ENCODE peak calls at places on chromosomes 4 and X, in ten cellular contexts. One of them, this sample, is unnamed.

GRCh38 chr4:2578106-2578505 is 41.7 kb downstream of the FAM193A start:
- DNase-seq in suprapubic skin: no peak
- DNase-seq in astrocyte of the cerebellum: no peak
- DNase-seq in AG04449: no peak
- DNase-seq in K562: no peak
- DNase-seq in GM06990: no peak
- DNase-seq in cardiac muscle cell: no peak
- DNase-seq in AG10803: no peak
- DNase-seq in AG04450: no peak
- DNase-seq in foreskin fibroblast: no peak
- DNase-seq in this sample: no peak

GRCh38 chr4:72564184-72564583 is 4.8 kb downstream of the ADAMTS3 start:
- DNase-seq in astrocyte of the cerebellum: no peak
- DNase-seq in GM06990: no peak
- DNase-seq in cardiac muscle cell: peak; percentile 60
- DNase-seq in AG04450: no peak
- DNase-seq in foreskin fibroblast: peak; percentile 92
- DNase-seq in K562: no peak
- DNase-seq in suprapubic skin: no peak
- DNase-seq in AG10803: peak; percentile 82
- DNase-seq in AG04449: no peak
- DNase-seq in this sample: no peak

GRCh38 chrX:19670854-19671620 is 155.7 kb upstream of the MAP3K15 start:
- DNase-seq in cardiac muscle cell: peak; percentile 80
- DNase-seq in astrocyte of the cerebellum: peak; percentile 53
- DNase-seq in AG04450: peak; percentile 36
- DNase-seq in foreskin fibroblast: peak; percentile 86
- DNase-seq in suprapubic skin: no peak
- DNase-seq in K562: no peak
- DNase-seq in GM06990: no peak
- DNase-seq in AG04449: no peak
- DNase-seq in AG10803: peak; percentile 78
- DNase-seq in this sample: peak; percentile 84

GRCh38 chr4:38154681-38155588 is 194.7 kb downstream of the PTTG2 start:
- DNase-seq in AG10803: peak; percentile 64
- DNase-seq in AG04449: no peak
- DNase-seq in GM06990: no peak
- DNase-seq in AG04450: no peak
- DNase-seq in K562: no peak
- DNase-seq in suprapubic skin: peak; percentile 77
- DNase-seq in foreskin fibroblast: no peak
- DNase-seq in astrocyte of the cerebellum: no peak
- DNase-seq in cardiac muscle cell: no peak
- DNase-seq in this sample: no peak

GRCh38 chr4:77695769-77696168 is 90.1 kb downstream of the CXCL13 start:
- DNase-seq in suprapubic skin: no peak
- DNase-seq in AG04450: peak; percentile 88
- DNase-seq in GM06990: no peak
- DNase-seq in AG04449: peak; percentile 82
- DNase-seq in K562: no peak
- DNase-seq in foreskin fibroblast: peak; percentile 95
- DNase-seq in cardiac muscle cell: peak; percentile 95
- DNase-seq in astrocyte of the cerebellum: peak; percentile 95
- DNase-seq in AG10803: peak; percentile 88
- DNase-seq in this sample: peak; percentile 97

GRCh38 chr4:152679414-152680281 is at the start of gene TMEM154:
- DNase-seq in foreskin fibroblast: peak; percentile 79
- DNase-seq in GM06990: peak; percentile 88
- DNase-seq in K562: no peak
- DNase-seq in AG10803: peak; percentile 67
- DNase-seq in cardiac muscle cell: peak; percentile 91
- DNase-seq in astrocyte of the cerebellum: peak; percentile 36
- DNase-seq in AG04450: peak; percentile 21
- DNase-seq in suprapubic skin: peak; percentile 70
- DNase-seq in AG04449: no peak
- DNase-seq in this sample: peak; percentile 73

GRCh38 chr4:65437102-65437501 is 233.2 kb downstream of the EPHA5 start:
- DNase-seq in astrocyte of the cerebellum: peak; percentile 46
- DNase-seq in AG04449: no peak
- DNase-seq in cardiac muscle cell: peak; percentile 28
- DNase-seq in K562: no peak
- DNase-seq in GM06990: no peak
- DNase-seq in foreskin fibroblast: no peak
- DNase-seq in suprapubic skin: no peak
- DNase-seq in AG10803: no peak
- DNase-seq in AG04450: no peak
- DNase-seq in this sample: peak; percentile 20

GRCh38 chr4:67680568-67681222 is 20.3 kb downstream of the UBA6 start:
- DNase-seq in suprapubic skin: no peak
- DNase-seq in cardiac muscle cell: peak; percentile 33
- DNase-seq in AG04450: no peak
- DNase-seq in foreskin fibroblast: peak; percentile 37
- DNase-seq in astrocyte of the cerebellum: no peak
- DNase-seq in K562: no peak
- DNase-seq in AG04449: no peak
- DNase-seq in AG10803: peak; percentile 45
- DNase-seq in GM06990: no peak
- DNase-seq in this sample: peak; percentile 23

GRCh38 chr4:134544303-134544761 is 342.7 kb upstream of the PABPC4L start:
- DNase-seq in astrocyte of the cerebellum: peak; percentile 31
- DNase-seq in foreskin fibroblast: peak; percentile 3
- DNase-seq in AG04449: no peak
- DNase-seq in suprapubic skin: no peak
- DNase-seq in GM06990: no peak
- DNase-seq in K562: no peak
- DNase-seq in cardiac muscle cell: peak; percentile 3
- DNase-seq in AG04450: no peak
- DNase-seq in AG10803: peak; percentile 24
- DNase-seq in this sample: peak; percentile 65

GRCh38 chr4:4368821-4369580 is 17.9 kb upstream of the NSG1 start:
- DNase-seq in astrocyte of the cerebellum: no peak
- DNase-seq in AG04450: no peak
- DNase-seq in suprapubic skin: no peak
- DNase-seq in AG04449: no peak
- DNase-seq in cardiac muscle cell: no peak
- DNase-seq in foreskin fibroblast: no peak
- DNase-seq in GM06990: no peak
- DNase-seq in AG10803: no peak
- DNase-seq in K562: no peak
- DNase-seq in this sample: no peak

GRCh38 chr4:80360900-80361299 is 25.4 kb downstream of the CFAP299 start:
- DNase-seq in suprapubic skin: no peak
- DNase-seq in K562: no peak
- DNase-seq in AG04450: no peak
- DNase-seq in cardiac muscle cell: no peak
- DNase-seq in GM06990: no peak
- DNase-seq in astrocyte of the cerebellum: no peak
- DNase-seq in foreskin fibroblast: peak; percentile 52
- DNase-seq in AG10803: no peak
- DNase-seq in AG04449: no peak
- DNase-seq in this sample: no peak

GRCh38 chr4:162791321-162791720 is 375.4 kb downstream of the NAF1 start:
- DNase-seq in AG10803: peak; percentile 31
- DNase-seq in suprapubic skin: no peak
- DNase-seq in GM06990: no peak
- DNase-seq in foreskin fibroblast: no peak
- DNase-seq in astrocyte of the cerebellum: no peak
- DNase-seq in cardiac muscle cell: peak; percentile 51
- DNase-seq in AG04449: no peak
- DNase-seq in K562: no peak
- DNase-seq in AG04450: no peak
- DNase-seq in this sample: no peak

GRCh38 chrX:49054073-49054762 is 4.6 kb upstream of the CCDC120 start:
- DNase-seq in AG04450: no peak
- DNase-seq in cardiac muscle cell: no peak
- DNase-seq in K562: no peak
- DNase-seq in AG10803: no peak
- DNase-seq in astrocyte of the cerebellum: no peak
- DNase-seq in GM06990: no peak
- DNase-seq in foreskin fibroblast: no peak
- DNase-seq in suprapubic skin: no peak
- DNase-seq in AG04449: no peak
- DNase-seq in this sample: no peak

GRCh38 chr4:185344743-185345538 is 50.8 kb downstream of the LRP2BP start:
- DNase-seq in astrocyte of the cerebellum: no peak
- DNase-seq in AG04449: no peak
- DNase-seq in suprapubic skin: no peak
- DNase-seq in K562: no peak
- DNase-seq in GM06990: peak; percentile 57
- DNase-seq in cardiac muscle cell: no peak
- DNase-seq in foreskin fibroblast: no peak
- DNase-seq in AG10803: no peak
- DNase-seq in AG04450: no peak
- DNase-seq in this sample: no peak

GRCh38 chrX:56284269-56284668 is 52.1 kb downstream of the KLF8 start:
- DNase-seq in AG04450: no peak
- DNase-seq in K562: no peak
- DNase-seq in suprapubic skin: no peak
- DNase-seq in astrocyte of the cerebellum: no peak
- DNase-seq in AG04449: no peak
- DNase-seq in AG10803: no peak
- DNase-seq in foreskin fibroblast: no peak
- DNase-seq in cardiac muscle cell: no peak
- DNase-seq in GM06990: no peak
- DNase-seq in this sample: no peak

GRCh38 chr4:149112109-149112508 is 669.9 kb upstream of the NR3C2 start:
- DNase-seq in suprapubic skin: no peak
- DNase-seq in AG04450: no peak
- DNase-seq in astrocyte of the cerebellum: no peak
- DNase-seq in cardiac muscle cell: no peak
- DNase-seq in foreskin fibroblast: no peak
- DNase-seq in AG04449: no peak
- DNase-seq in GM06990: no peak
- DNase-seq in K562: no peak
- DNase-seq in AG10803: no peak
- DNase-seq in this sample: no peak
- TF ChIP-seq CTCF in suprapubic skin: no peak
- TF ChIP-seq CTCF in AG04450: no peak
- TF ChIP-seq CTCF in astrocyte of the cerebellum: no peak
- TF ChIP-seq CTCF in cardiac muscle cell: no peak
- TF ChIP-seq CTCF in foreskin fibroblast: no peak
- TF ChIP-seq CTCF in AG04449: no peak
- TF ChIP-seq CTCF in GM06990: no peak
- TF ChIP-seq CTCF in K562: no peak
- TF ChIP-seq CTCF in AG10803: no peak
- TF ChIP-seq CTCF in this sample: no peak

DNA sequence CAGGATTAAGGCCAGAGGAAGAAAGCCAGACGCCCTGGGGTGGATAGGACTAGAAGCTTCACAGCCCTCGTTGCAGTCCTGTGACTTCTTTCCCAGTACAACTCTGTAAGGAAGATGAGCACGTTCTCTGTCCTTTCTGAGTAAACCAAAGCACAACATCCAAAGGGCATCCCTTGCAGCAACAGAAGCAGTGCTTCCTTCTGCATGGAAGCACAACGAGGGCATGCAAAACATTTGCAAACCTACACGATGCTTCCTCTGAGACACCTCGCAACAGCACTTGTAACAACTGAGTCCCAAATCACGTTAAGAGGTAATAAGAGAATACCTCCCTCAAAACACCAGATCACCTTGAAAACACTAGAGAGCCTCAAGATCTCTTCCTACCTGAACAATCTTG is 335.7 kb upstream of the RASGEF1B start:
- DNase-seq in foreskin fibroblast: no peak
- DNase-seq in AG04449: no peak
- DNase-seq in suprapubic skin: no peak
- DNase-seq in cardiac muscle cell: no peak
- DNase-seq in AG10803: no peak
- DNase-seq in GM06990: no peak
- DNase-seq in K562: no peak
- DNase-seq in AG04450: no peak
- DNase-seq in astrocyte of the cerebellum: no peak
- DNase-seq in this sample: no peak
- H3K4me3 ChIP-seq in foreskin fibroblast: no peak overlapping the region
- H3K4me3 ChIP-seq in AG04449: no peak overlapping the region
- H3K4me3 ChIP-seq in suprapubic skin: no peak overlapping the region
- H3K4me3 ChIP-seq in cardiac muscle cell: no peak overlapping the region
- H3K4me3 ChIP-seq in AG10803: no peak overlapping the region
- H3K4me3 ChIP-seq in GM06990: no peak overlapping the region
- H3K4me3 ChIP-seq in K562: no peak overlapping the region
- H3K4me3 ChIP-seq in AG04450: no peak overlapping the region
- H3K4me3 ChIP-seq in astrocyte of the cerebellum: no peak overlapping the region
- H3K4me3 ChIP-seq in this sample: no peak overlapping the region

DNA sequence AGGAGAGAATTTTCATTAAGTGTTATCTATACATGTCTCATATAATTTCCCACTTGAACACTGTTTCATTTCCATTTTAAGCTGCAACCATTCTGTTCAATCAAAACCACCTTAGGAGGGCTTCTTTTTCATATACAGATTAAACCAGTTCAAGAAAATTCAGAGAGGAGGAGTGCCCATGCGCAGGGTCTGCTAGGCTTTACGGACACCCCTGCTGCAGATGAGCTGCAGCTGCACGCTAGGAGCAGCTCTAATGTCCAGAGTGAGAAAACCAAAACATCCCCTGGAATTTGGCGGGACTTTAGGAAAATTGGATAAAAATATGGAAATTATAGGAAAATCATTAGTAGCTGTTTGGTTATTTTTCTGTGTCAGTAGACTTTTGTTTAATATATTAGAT is 541.0 kb downstream of the SPRY1 start:
- DNase-seq in suprapubic skin: no peak
- DNase-seq in K562: no peak
- DNase-seq in GM06990: no peak
- DNase-seq in astrocyte of the cerebellum: no peak
- DNase-seq in AG04449: no peak
- DNase-seq in AG10803: no peak
- DNase-seq in AG04450: no peak
- DNase-seq in cardiac muscle cell: peak; percentile 17
- DNase-seq in foreskin fibroblast: peak; percentile 6
- DNase-seq in this sample: no peak
- TF ChIP-seq CTCF in suprapubic skin: no peak
- TF ChIP-seq CTCF in K562: no peak
- TF ChIP-seq CTCF in GM06990: no peak
- TF ChIP-seq CTCF in astrocyte of the cerebellum: no peak
- TF ChIP-seq CTCF in AG04449: no peak
- TF ChIP-seq CTCF in AG10803: no peak
- TF ChIP-seq CTCF in AG04450: no peak
- TF ChIP-seq CTCF in cardiac muscle cell: no peak
- TF ChIP-seq CTCF in foreskin fibroblast: no peak
- TF ChIP-seq CTCF in this sample: no peak

DNA sequence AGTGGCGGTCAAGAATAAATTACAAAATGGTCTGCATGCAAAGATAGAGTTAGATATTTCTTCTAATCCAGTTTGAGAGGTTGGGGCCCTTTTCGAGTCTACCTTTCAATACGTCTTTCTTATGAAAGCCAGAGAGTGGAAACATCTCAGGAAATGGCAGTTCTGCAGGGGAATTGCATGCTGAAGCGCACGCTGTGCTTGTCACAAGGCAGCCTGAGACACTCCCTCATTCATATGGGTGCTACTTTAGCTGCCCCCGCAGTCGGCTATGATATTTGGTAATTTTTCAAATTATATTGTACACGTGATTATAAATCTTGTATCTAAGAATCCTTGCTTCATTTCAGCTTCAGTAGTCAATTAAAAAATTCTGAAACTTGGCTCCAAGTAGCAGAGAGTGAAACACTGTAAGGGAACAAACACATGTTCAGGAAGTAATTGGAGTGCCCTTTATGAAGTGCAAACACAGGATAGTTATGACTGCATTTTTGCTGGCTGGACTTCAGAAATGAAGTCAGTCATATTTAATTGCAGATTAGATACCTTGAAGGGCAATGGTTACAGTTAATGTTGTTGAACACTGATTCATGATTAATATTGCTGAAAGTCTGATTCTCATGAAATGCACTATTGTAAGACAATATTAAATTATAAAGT is 145.6 kb upstream of the NAP1L5 start:
- DNase-seq in cardiac muscle cell: no peak
- DNase-seq in GM06990: no peak
- DNase-seq in suprapubic skin: no peak
- DNase-seq in K562: no peak
- DNase-seq in AG04449: no peak
- DNase-seq in AG04450: no peak
- DNase-seq in foreskin fibroblast: peak; percentile 67
- DNase-seq in AG10803: no peak
- DNase-seq in astrocyte of the cerebellum: no peak
- DNase-seq in this sample: no peak
- H3K4me3 ChIP-seq in cardiac muscle cell: no peak overlapping the region
- H3K4me3 ChIP-seq in GM06990: no peak overlapping the region
- H3K4me3 ChIP-seq in suprapubic skin: no peak overlapping the region
- H3K4me3 ChIP-seq in K562: no peak overlapping the region
- H3K4me3 ChIP-seq in AG04449: no peak overlapping the region
- H3K4me3 ChIP-seq in AG04450: no peak overlapping the region
- H3K4me3 ChIP-seq in foreskin fibroblast: no peak overlapping the region
- H3K4me3 ChIP-seq in AG10803: no peak overlapping the region
- H3K4me3 ChIP-seq in astrocyte of the cerebellum: no peak overlapping the region
- H3K4me3 ChIP-seq in this sample: no peak overlapping the region

This sample was measured in astrocyte of the spinal cord.